ENCODE peak calls at places on chromosome 4, in five cellular contexts. One of them, this sample, is unnamed.
A peak's percentile ranks its signal among the peaks of the same experiment; 100 is the strongest.

GRCh38 chr4:70505152-70505748 is 13.1 kb upstream of the AMTN start:
- DNase-seq in sigmoid colon: no peak
- DNase-seq in GM06990: peak; percentile 13
- DNase-seq in transverse colon: peak; percentile 55
- DNase-seq in esophagus squamous epithelium: no peak
- DNase-seq in this sample: peak; percentile 90

GRCh38 chr4:79865253-79865652 is 207.8 kb downstream of the ANTXR2 start:
- DNase-seq in sigmoid colon: no peak
- DNase-seq in GM06990: no peak
- DNase-seq in transverse colon: no peak
- DNase-seq in esophagus squamous epithelium: no peak
- DNase-seq in this sample: no peak

GRCh38 chr4:76342191-76342590 is 35.7 kb downstream of the STBD1 start:
- DNase-seq in sigmoid colon: no peak
- DNase-seq in GM06990: no peak
- DNase-seq in transverse colon: no peak
- DNase-seq in esophagus squamous epithelium: no peak
- DNase-seq in this sample: no peak

GRCh38 chr4:55169352-55169959 is 44.1 kb upstream of the KDR start:
- DNase-seq in sigmoid colon: no peak
- DNase-seq in GM06990: no peak
- DNase-seq in transverse colon: no peak
- DNase-seq in esophagus squamous epithelium: no peak
- DNase-seq in this sample: peak; percentile 93

GRCh38 chr4:173626277-173626676 is 96.2 kb upstream of the HAND2 start:
- DNase-seq in sigmoid colon: no peak
- DNase-seq in GM06990: no peak
- DNase-seq in transverse colon: no peak
- DNase-seq in esophagus squamous epithelium: no peak
- DNase-seq in this sample: no peak

GRCh38 chr4:183920512-183920911 is 15.4 kb downstream of the STOX2 start:
- DNase-seq in sigmoid colon: no peak
- DNase-seq in GM06990: no peak
- DNase-seq in transverse colon: no peak
- DNase-seq in esophagus squamous epithelium: no peak
- DNase-seq in this sample: peak; percentile 59

GRCh38 chr4:111930658-111931057 is 214.6 kb upstream of the FAM241A start:
- DNase-seq in sigmoid colon: no peak
- DNase-seq in GM06990: peak; percentile 14
- DNase-seq in transverse colon: no peak
- DNase-seq in esophagus squamous epithelium: no peak
- DNase-seq in this sample: no peak

GRCh38 chr4:183966371-183966770 is 61.3 kb downstream of the STOX2 start:
- DNase-seq in sigmoid colon: no peak
- DNase-seq in GM06990: no peak
- DNase-seq in transverse colon: no peak
- DNase-seq in esophagus squamous epithelium: no peak
- DNase-seq in this sample: no peak

GRCh38 chr4:145956288-145956890 is 17.8 kb upstream of the ZNF827 start:
- DNase-seq in sigmoid colon: no peak
- DNase-seq in GM06990: peak; percentile 6
- DNase-seq in transverse colon: peak; percentile 30
- DNase-seq in esophagus squamous epithelium: no peak
- DNase-seq in this sample: peak; percentile 80

GRCh38 chr4:6777636-6778281 is 4.8 kb upstream of the KIAA0232 start:
- DNase-seq in sigmoid colon: no peak
- DNase-seq in GM06990: no peak
- DNase-seq in transverse colon: peak; percentile 8
- DNase-seq in esophagus squamous epithelium: no peak
- DNase-seq in this sample: no peak

GRCh38 chr4:185005209-185005819 is 13.0 kb upstream of the HELT start:
- DNase-seq in sigmoid colon: peak; percentile 86
- DNase-seq in GM06990: no peak
- DNase-seq in transverse colon: peak; percentile 85
- DNase-seq in esophagus squamous epithelium: no peak
- DNase-seq in this sample: peak; percentile 94

GRCh38 chr4:87848622-87849351 is 16.0 kb downstream of the MEPE start:
- DNase-seq in sigmoid colon: peak; percentile 73
- DNase-seq in GM06990: no peak
- DNase-seq in transverse colon: peak; percentile 29
- DNase-seq in esophagus squamous epithelium: no peak
- DNase-seq in this sample: peak; percentile 74

GRCh38 chr4:20408596-20408995 is 156.9 kb downstream of the SLIT2 start:
- DNase-seq in sigmoid colon: no peak
- DNase-seq in GM06990: no peak
- DNase-seq in transverse colon: no peak
- DNase-seq in esophagus squamous epithelium: no peak
- DNase-seq in this sample: no peak

GRCh38 chr4:95835672-95836071 is 4.2 kb upstream of the PDHA2 start:
- DNase-seq in sigmoid colon: no peak
- DNase-seq in GM06990: no peak
- DNase-seq in transverse colon: no peak
- DNase-seq in esophagus squamous epithelium: no peak
- DNase-seq in this sample: peak; percentile 69

GRCh38 chr4:115671581-115671980 is 558.2 kb upstream of the NDST4 start:
- DNase-seq in sigmoid colon: no peak
- DNase-seq in GM06990: no peak
- DNase-seq in transverse colon: no peak
- DNase-seq in esophagus squamous epithelium: no peak
- DNase-seq in this sample: no peak

GRCh38 chr4:6232836-6233785 is 32.8 kb upstream of the JAKMIP1 start:
- DNase-seq in sigmoid colon: peak; percentile 25
- DNase-seq in GM06990: no peak
- DNase-seq in transverse colon: no peak
- DNase-seq in esophagus squamous epithelium: no peak
- DNase-seq in this sample: peak; percentile 50

GRCh38 chr4:47719576-47719975 is 118.3 kb downstream of the CORIN start:
- DNase-seq in sigmoid colon: no peak
- DNase-seq in GM06990: no peak
- DNase-seq in transverse colon: no peak
- DNase-seq in esophagus squamous epithelium: no peak
- DNase-seq in this sample: no peak

GRCh38 chr4:122899682-122900081 is 22.7 kb downstream of the NUDT6 start:
- DNase-seq in sigmoid colon: no peak
- DNase-seq in GM06990: no peak
- DNase-seq in transverse colon: no peak
- DNase-seq in esophagus squamous epithelium: no peak
- DNase-seq in this sample: peak; percentile 61

GRCh38 chr4:105996845-105997244 is 101.6 kb downstream of the NPNT start:
- DNase-seq in sigmoid colon: no peak
- DNase-seq in GM06990: no peak
- DNase-seq in transverse colon: no peak
- DNase-seq in esophagus squamous epithelium: no peak
- DNase-seq in this sample: no peak

GRCh38 chr4:115076691-115077090 is 36.7 kb downstream of the NDST4 start:
- DNase-seq in sigmoid colon: no peak
- DNase-seq in GM06990: no peak
- DNase-seq in transverse colon: no peak
- DNase-seq in esophagus squamous epithelium: no peak
- DNase-seq in this sample: no peak

GRCh38 chr4:142696334-142697122 is 149.6 kb downstream of the INPP4B start:
- DNase-seq in sigmoid colon: no peak
- DNase-seq in GM06990: no peak
- DNase-seq in transverse colon: no peak
- DNase-seq in esophagus squamous epithelium: no peak
- DNase-seq in this sample: no peak

GRCh38 chr4:23979534-23979933 is 89.7 kb upstream of the PPARGC1A start:
- DNase-seq in sigmoid colon: no peak
- DNase-seq in GM06990: no peak
- DNase-seq in transverse colon: no peak
- DNase-seq in esophagus squamous epithelium: no peak
- DNase-seq in this sample: peak; percentile 72

GRCh38 chr4:184851200-184851541 is 25.4 kb upstream of the ACSL1 start:
- DNase-seq in sigmoid colon: no peak
- DNase-seq in GM06990: peak; percentile 64
- DNase-seq in transverse colon: peak; percentile 15
- DNase-seq in esophagus squamous epithelium: no peak
- DNase-seq in this sample: no peak

GRCh38 chr4:137387924-137388323 is 144.4 kb downstream of the PCDH18 start:
- DNase-seq in sigmoid colon: no peak
- DNase-seq in GM06990: no peak
- DNase-seq in transverse colon: no peak
- DNase-seq in esophagus squamous epithelium: no peak
- DNase-seq in this sample: no peak

GRCh38 chr4:5890063-5890727 is 2.7 kb downstream of the CRMP1 start:
- DNase-seq in sigmoid colon: no peak
- DNase-seq in GM06990: no peak
- DNase-seq in transverse colon: no peak
- DNase-seq in esophagus squamous epithelium: no peak
- DNase-seq in this sample: peak; percentile 96

GRCh38 chr4:16055454-16055853 is 28.4 kb downstream of the PROM1 start:
- DNase-seq in sigmoid colon: no peak
- DNase-seq in GM06990: no peak
- DNase-seq in transverse colon: no peak
- DNase-seq in esophagus squamous epithelium: no peak
- DNase-seq in this sample: no peak

GRCh38 chr4:16052939-16053338 is 30.9 kb downstream of the PROM1 start:
- DNase-seq in sigmoid colon: no peak
- DNase-seq in GM06990: no peak
- DNase-seq in transverse colon: no peak
- DNase-seq in esophagus squamous epithelium: no peak
- DNase-seq in this sample: no peak

GRCh38 chr4:16048639-16049448 is 35.0 kb downstream of the PROM1 start:
- DNase-seq in sigmoid colon: no peak
- DNase-seq in GM06990: no peak
- DNase-seq in transverse colon: no peak
- DNase-seq in esophagus squamous epithelium: no peak
- DNase-seq in this sample: no peak

GRCh38 chr4:16051132-16051531 is 32.7 kb downstream of the PROM1 start:
- DNase-seq in sigmoid colon: no peak
- DNase-seq in GM06990: no peak
- DNase-seq in transverse colon: no peak
- DNase-seq in esophagus squamous epithelium: no peak
- DNase-seq in this sample: no peak

DNA sequence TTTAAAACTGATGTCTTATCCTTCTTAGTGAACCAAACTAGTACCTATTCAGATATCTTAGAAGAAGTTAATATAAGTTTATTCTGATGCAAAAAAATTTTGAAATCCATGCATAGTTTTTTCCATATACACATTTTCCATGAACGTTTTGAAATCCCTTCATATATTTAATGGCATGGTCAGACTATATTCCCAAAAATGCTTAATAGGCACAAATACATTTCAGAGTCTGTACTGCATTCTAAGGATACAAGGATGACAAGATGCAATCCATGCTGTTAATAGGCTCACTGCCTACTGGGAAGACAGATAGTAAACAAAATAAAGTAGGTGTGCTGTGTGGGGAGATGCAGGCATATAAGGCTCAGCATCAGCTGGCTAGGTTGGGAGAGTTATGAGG is 33.2 kb downstream of the PROM1 start:
- DNase-seq in sigmoid colon: no peak
- DNase-seq in GM06990: no peak
- DNase-seq in transverse colon: no peak
- DNase-seq in esophagus squamous epithelium: no peak
- DNase-seq in this sample: no peak
- H3K27me3 ChIP-seq in sigmoid colon: no peaks in the 10 kb centered on the region
- H3K27me3 ChIP-seq in GM06990: peaks cover 2% of the 10 kb centered on the region
- H3K27me3 ChIP-seq in transverse colon: no peaks in the 10 kb centered on the region
- H3K27me3 ChIP-seq in esophagus squamous epithelium: no peaks in the 10 kb centered on the region
- H3K27me3 ChIP-seq in this sample: no peaks in the 10 kb centered on the region

GRCh38 chr4:2480649-2481048 is 11.7 kb downstream of the RNF4 start:
- DNase-seq in sigmoid colon: no peak
- DNase-seq in GM06990: no peak
- DNase-seq in transverse colon: no peak
- DNase-seq in esophagus squamous epithelium: no peak
- DNase-seq in this sample: no peak

GRCh38 chr4:2483237-2483636 is 14.3 kb downstream of the RNF4 start:
- DNase-seq in sigmoid colon: no peak
- DNase-seq in GM06990: no peak
- DNase-seq in transverse colon: no peak
- DNase-seq in esophagus squamous epithelium: no peak
- DNase-seq in this sample: no peak

GRCh38 chr4:2484169-2484568 is 15.3 kb downstream of the RNF4 start:
- DNase-seq in sigmoid colon: no peak
- DNase-seq in GM06990: no peak
- DNase-seq in transverse colon: no peak
- DNase-seq in esophagus squamous epithelium: no peak
- DNase-seq in this sample: no peak

GRCh38 chr4:2482693-2483092 is 13.8 kb downstream of the RNF4 start:
- DNase-seq in sigmoid colon: no peak
- DNase-seq in GM06990: peak; percentile 66
- DNase-seq in transverse colon: no peak
- DNase-seq in esophagus squamous epithelium: no peak
- DNase-seq in this sample: no peak

GRCh38 chr4:2482192-2482591 is 13.3 kb downstream of the RNF4 start:
- DNase-seq in sigmoid colon: no peak
- DNase-seq in GM06990: no peak
- DNase-seq in transverse colon: no peak
- DNase-seq in esophagus squamous epithelium: no peak
- DNase-seq in this sample: no peak
- H3K4me3 ChIP-seq in sigmoid colon: no peak overlapping the region
- H3K4me3 ChIP-seq in GM06990: no peak overlapping the region
- H3K4me3 ChIP-seq in transverse colon: peak overlapping the region; percentile 3
- H3K4me3 ChIP-seq in esophagus squamous epithelium: no peak overlapping the region
- H3K4me3 ChIP-seq in this sample: no peak overlapping the region

GRCh38 chr4:3044812-3045499 is 29.4 kb downstream of the HTT-AS start:
- DNase-seq in sigmoid colon: no peak
- DNase-seq in GM06990: no peak
- DNase-seq in transverse colon: no peak
- DNase-seq in esophagus squamous epithelium: no peak
- DNase-seq in this sample: no peak
- H3K27me3 ChIP-seq in sigmoid colon: no peaks in the 10 kb centered on the region
- H3K27me3 ChIP-seq in GM06990: no peaks in the 10 kb centered on the region
- H3K27me3 ChIP-seq in transverse colon: no peaks in the 10 kb centered on the region
- H3K27me3 ChIP-seq in esophagus squamous epithelium: no peaks in the 10 kb centered on the region
- H3K27me3 ChIP-seq in this sample: no peaks in the 10 kb centered on the region

GRCh38 chr4:100187781-100188180 is 2.5 kb downstream of the DDIT4L start:
- DNase-seq in sigmoid colon: no peak
- DNase-seq in GM06990: no peak
- DNase-seq in transverse colon: no peak
- DNase-seq in esophagus squamous epithelium: no peak
- DNase-seq in this sample: no peak

GRCh38 chr4:100190643-100191600 is 654 bp upstream of the DDIT4L start:
- DNase-seq in sigmoid colon: no peak
- DNase-seq in GM06990: no peak
- DNase-seq in transverse colon: no peak
- DNase-seq in esophagus squamous epithelium: no peak
- DNase-seq in this sample: peak; percentile 69

GRCh38 chr4:100184787-100185186 is 5.5 kb downstream of the DDIT4L start:
- DNase-seq in sigmoid colon: no peak
- DNase-seq in GM06990: no peak
- DNase-seq in transverse colon: no peak
- DNase-seq in esophagus squamous epithelium: no peak
- DNase-seq in this sample: no peak

GRCh38 chr4:100189820-100190642 is at the start of gene DDIT4L:
- DNase-seq in sigmoid colon: peak; percentile 73
- DNase-seq in GM06990: peak; percentile 9
- DNase-seq in transverse colon: peak; percentile 29
- DNase-seq in esophagus squamous epithelium: no peak
- DNase-seq in this sample: peak; percentile 91

DNA sequence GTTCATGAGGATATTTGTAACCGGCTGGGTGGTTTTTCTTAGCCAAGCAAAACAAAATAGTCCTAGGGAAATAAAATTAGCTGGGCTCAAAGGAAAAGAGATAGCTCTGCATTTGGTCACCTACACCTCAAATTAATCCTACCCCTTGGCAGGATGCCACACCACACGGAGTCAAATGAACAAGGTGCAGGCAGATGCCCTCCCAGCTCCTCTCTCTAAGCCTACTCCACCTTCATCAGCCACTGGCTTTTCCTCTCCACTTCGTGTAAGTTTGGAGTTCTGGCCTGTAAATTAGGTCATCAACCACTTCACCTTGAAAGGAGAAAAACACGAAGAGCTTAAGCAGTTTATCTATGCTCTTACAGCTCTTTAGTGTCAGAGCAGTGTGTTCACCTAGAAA is 1.4 kb downstream of the DDIT4L start:
- DNase-seq in sigmoid colon: no peak
- DNase-seq in GM06990: no peak
- DNase-seq in transverse colon: no peak
- DNase-seq in esophagus squamous epithelium: no peak
- DNase-seq in this sample: no peak
- H3K4me3 ChIP-seq in sigmoid colon: no peak overlapping the region
- H3K4me3 ChIP-seq in GM06990: no peak overlapping the region
- H3K4me3 ChIP-seq in transverse colon: peak overlapping the region; percentile 0
- H3K4me3 ChIP-seq in esophagus squamous epithelium: no peak overlapping the region
- H3K4me3 ChIP-seq in this sample: peak overlapping the region; percentile 86

This sample was measured in endodermal cell.